ENCODE peak calls at places on chromosome 11, in nine cellular contexts. M is C1 segment of cervical spinal cord; D is putamen; L is GM19239; C is NCI-H1417 treated with DMSO at 0.1 percent for 48 hours; F is KBM-7; O is HEK293T; R is activated T-helper 9 cell treated with anti-CD3 and anti-CD28 coated beads, Interleukin-2, amount 50 U/mL, for 16 hours; W is cerebellum. Z is an unnamed sample.

GRCh38 chr11:76510060-76511047 is 65.5 kb downstream of the EMSY start:
- DNase-seq in M (no peak), D (no peak), L (no peak), C (no peak), F (no peak), O (no peak), R (no peak), W (peak; percentile 32), Z (no peak)

GRCh38 chr11:85815186-85815911 is 4.4 kb upstream of the SYTL2 start:
- DNase-seq in M (no peak), D (no peak), L (no peak), C (no peak), F (no peak), O (no peak), R (no peak), W (no peak), Z (no peak)

GRCh38 chr11:132992838-132993680 is 539.2 kb downstream of the OPCML start:
- DNase-seq in M (no peak), D (peak; percentile 37), L (no peak), C (peak; percentile 82), F (no peak), O (no peak), R (no peak), W (peak; percentile 61), Z (no peak)

GRCh38 chr11:121479839-121480238 is 27.1 kb upstream of the SORL1-AS1 start:
- DNase-seq in M (no peak), D (no peak), L (no peak), C (no peak), F (no peak), O (no peak), R (no peak), W (no peak), Z (no peak)

GRCh38 chr11:131687291-131688055 is 317.1 kb downstream of the NTM start:
- DNase-seq in M (no peak), D (no peak), L (no peak), C (no peak), F (no peak), O (no peak), R (no peak), W (no peak), Z (no peak)

GRCh38 chr11:129317564-129317963 is 58.1 kb upstream of the BARX2 start:
- DNase-seq in M (no peak), D (no peak), L (no peak), C (peak; percentile 7), F (peak; percentile 38), O (no peak), R (no peak), W (no peak), Z (no peak)

GRCh38 chr11:4064278-4064955 is 30.2 kb upstream of the RRM1 start:
- DNase-seq in M (no peak), D (no peak), L (no peak), C (no peak), F (no peak), O (no peak), R (no peak), W (no peak), Z (no peak)

GRCh38 chr11:132343445-132343844 is 973.0 kb downstream of the NTM start:
- DNase-seq in M (no peak), D (no peak), L (no peak), C (no peak), F (no peak), O (no peak), R (no peak), W (no peak), Z (no peak)

GRCh38 chr11:41716862-41717261 is 257.4 kb upstream of the LRRC4C start:
- DNase-seq in M (no peak), D (no peak), L (no peak), C (no peak), F (no peak), O (no peak), R (no peak), W (no peak), Z (no peak)

GRCh38 chr11:64317325-64317960 is at the start of gene TRMT112:
- DNase-seq in M (peak; percentile 86), D (peak; percentile 98), L (peak; percentile 98), C (peak; percentile 95), F (peak; percentile 98), O (peak; percentile 86), R (peak; percentile 92), W (peak; percentile 96), Z (peak; percentile 91)

GRCh38 chr11:35515224-35515623 is 10.2 kb downstream of the PAMR1 start:
- DNase-seq in M (no peak), D (no peak), L (no peak), C (no peak), F (no peak), O (no peak), R (no peak), W (no peak), Z (no peak)

Z was measured in caudate nucleus.